ENCODE peak calls at places on chromosomes 6 and 20, in seven cellular contexts. B, R, V, U, P, E and H are unnamed samples.

GRCh38 chr6:39037082-39037487 is 11.5 kb upstream of the GLP1R start:
- DNase-seq in B (no peak), R (no peak), V (no peak), U (no peak), P (no peak), E (no peak), H (no peak)

GRCh38 chr20:1264727-1265126 is 1.4 kb upstream of the SNPH start:
- DNase-seq in B (no peak), R (no peak), V (no peak), U (no peak), P (no peak), E (no peak), H (no peak)

GRCh38 chr6:149443411-149444181 is 41.2 kb downstream of the ZC3H12D start:
- DNase-seq in B (no peak), R (no peak), V (no peak), U (no peak), P (no peak), E (no peak), H (no peak)

GRCh38 chr6:109461733-109462526 is 6.4 kb upstream of the MICAL1 start:
- DNase-seq in B (no peak), R (no peak), V (no peak), U (no peak), P (no peak), E (no peak), H (no peak)

GRCh38 chr6:48200874-48201273 is 89.9 kb upstream of the PTCHD4 start:
- DNase-seq in B (no peak), R (no peak), V (no peak), U (no peak), P (no peak), E (no peak), H (no peak)

GRCh38 chr6:286681-287499 is 5.4 kb upstream of the DUSP22 start:
- DNase-seq in B (no peak), R (no peak), V (no peak), U (no peak), P (no peak), E (no peak), H (peak; percentile 6)

GRCh38 chr6:109237986-109238329 is 142.7 kb downstream of the CEP57L1 start:
- DNase-seq in B (no peak), R (no peak), V (no peak), U (no peak), P (no peak), E (no peak), H (no peak)

GRCh38 chr6:113734886-113735481 is 122.2 kb upstream of the MARCKS start:
- DNase-seq in B (no peak), R (no peak), V (no peak), U (no peak), P (no peak), E (no peak), H (no peak)

GRCh38 chr20:2871111-2871465 is 2.2 kb upstream of the PTPRA start:
- DNase-seq in B (no peak), R (no peak), V (peak; percentile 29), U (no peak), P (no peak), E (no peak), H (no peak)

GRCh38 chr20:16575390-16576140 is 2.3 kb upstream of the KIF16B start:
- DNase-seq in B (peak; percentile 15), R (no peak), V (no peak), U (no peak), P (no peak), E (no peak), H (no peak)

GRCh38 chr20:62711703-62712101 is 3.1 kb downstream of the NTSR1 start:
- DNase-seq in B (no peak), R (no peak), V (no peak), U (no peak), P (peak; percentile 77), E (no peak), H (no peak)

GRCh38 chr6:134029495-134030455 is 22.6 kb downstream of the SLC2A12 start:
- DNase-seq in B (no peak), R (no peak), V (no peak), U (no peak), P (peak; percentile 33), E (peak; percentile 90), H (no peak)

GRCh38 chr6:118783931-118784528 is 109.9 kb upstream of the ASF1A start:
- DNase-seq in B (no peak), R (no peak), V (no peak), U (no peak), P (no peak), E (no peak), H (no peak)

GRCh38 chr6:129353067-129353466 is 356.9 kb downstream of the ARHGAP18 start:
- DNase-seq in B (no peak), R (no peak), V (no peak), U (no peak), P (no peak), E (no peak), H (no peak)

GRCh38 chr6:42545226-42545773 is 18.5 kb upstream of the UBR2 start:
- DNase-seq in B (no peak), R (no peak), V (no peak), U (no peak), P (no peak), E (no peak), H (no peak)